ENCODE peak calls at places on chromosomes 5 and 9, in eight cellular contexts. N is activated T-cell treated with anti-CD3 and anti-CD28 coated beads for 1 hour; H is foreskin fibroblast; Y is activated CD4-positive, alpha-beta T cell treated with anti-CD3 and anti-CD28 coated beads for 24 hours; G is AG04450; Q is heart right ventricle; B is tibial nerve; X is A549. I is an unnamed sample.

GRCh38 chr5:43889238-43889637 is 286.3 kb downstream of the NNT start:
- DNase-seq in G (no peak), Q (no peak), N (no peak), X (no peak), H (peak; percentile 35), B (no peak), Y (no peak), I (no peak)

GRCh38 chr9:105044458-105044857 is 116.5 kb upstream of the ABCA1 start:
- DNase-seq in Y (no peak), N (no peak), G (no peak), B (no peak), H (no peak), X (no peak), Q (peak; percentile 63), I (no peak)

GRCh38 chr9:12876872-12877271 is 102.1 kb downstream of the LURAP1L start:
- DNase-seq in G (no peak), N (no peak), Y (no peak), Q (no peak), H (peak; percentile 19), B (no peak), X (no peak), I (no peak)

GRCh38 chr5:61631438-61631941 is 299.4 kb downstream of the ZSWIM6 start:
- DNase-seq in X (no peak), H (peak; percentile 37), Y (no peak), B (peak; percentile 39), Q (peak; percentile 52), N (no peak), G (no peak), I (peak; percentile 10)

GRCh38 chr5:54361683-54362411 is 51.5 kb upstream of the ARL15 start:
- DNase-seq in X (no peak), Y (no peak), B (no peak), Q (peak; percentile 54), N (no peak), G (no peak), H (peak; percentile 37), I (peak; percentile 59)

GRCh38 chr9:14372437-14373318 is 58.7 kb upstream of the NFIB start:
- DNase-seq in X (peak; percentile 52), Q (peak; percentile 73), N (no peak), G (peak; percentile 29), Y (no peak), H (peak; percentile 86), B (no peak), I (peak; percentile 100)

GRCh38 chr5:175582697-175583096 is 75.2 kb upstream of the HRH2 start:
- DNase-seq in B (no peak), H (no peak), X (no peak), N (no peak), Q (no peak), Y (no peak), G (no peak), I (no peak)

GRCh38 chr9:113481176-113481805 is 17.8 kb downstream of the RGS3 start:
- DNase-seq in Q (no peak), X (no peak), Y (no peak), B (no peak), G (no peak), N (no peak), H (no peak), I (no peak)

GRCh38 chr5:171592076-171592475 is 172.6 kb downstream of the FGF18 start:
- DNase-seq in H (no peak), G (no peak), Y (no peak), X (no peak), Q (no peak), N (no peak), B (no peak), I (no peak)

GRCh38 chr5:149355688-149356087 is 2.2 kb upstream of the PCYOX1L start:
- DNase-seq in H (peak; percentile 58), G (no peak), X (no peak), N (no peak), Q (no peak), Y (no peak), B (no peak), I (peak; percentile 30)

GRCh38 chr5:24633705-24634325 is 11.0 kb downstream of the CDH10 start:
- DNase-seq in N (no peak), H (peak; percentile 25), X (peak; percentile 11), B (no peak), G (no peak), Q (no peak), Y (no peak), I (no peak)